ENCODE peak calls at places on chromosome 17, in seven cellular contexts. One of them, this sample, is unnamed.

GRCh38 chr17:42221886-42222745 is 27.8 kb upstream of the GHDC start:
- DNase-seq in effector memory CD8-positive, alpha-beta T cell: peak
- DNase-seq in uterus: no peak
- DNase-seq in HFFc6: peak
- DNase-seq in astrocyte of the spinal cord: peak
- DNase-seq in activated T-cell treated with anti-CD3 and anti-CD28 coated beads for 48 hours: peak
- DNase-seq in stimulated activated CD4-positive, alpha-beta T cell treated with anti-CD3 and anti-CD28 coated beads, Interleukin-2, amount 100 ng/mL, for 48 hours: peak
- DNase-seq in this sample: peak

GRCh38 chr17:59964455-59965328 is at the start of gene RNFT1:
- DNase-seq in effector memory CD8-positive, alpha-beta T cell: peak
- DNase-seq in uterus: peak
- DNase-seq in HFFc6: peak
- DNase-seq in astrocyte of the spinal cord: peak
- DNase-seq in activated T-cell treated with anti-CD3 and anti-CD28 coated beads for 48 hours: peak
- DNase-seq in stimulated activated CD4-positive, alpha-beta T cell treated with anti-CD3 and anti-CD28 coated beads, Interleukin-2, amount 100 ng/mL, for 48 hours: peak
- DNase-seq in this sample: peak

GRCh38 chr17:73624496-73624988 is 19.7 kb downstream of the SDK2 start:
- DNase-seq in effector memory CD8-positive, alpha-beta T cell: no peak
- DNase-seq in uterus: no peak
- DNase-seq in HFFc6: no peak
- DNase-seq in astrocyte of the spinal cord: no peak
- DNase-seq in activated T-cell treated with anti-CD3 and anti-CD28 coated beads for 48 hours: no peak
- DNase-seq in stimulated activated CD4-positive, alpha-beta T cell treated with anti-CD3 and anti-CD28 coated beads, Interleukin-2, amount 100 ng/mL, for 48 hours: no peak
- DNase-seq in this sample: no peak

GRCh38 chr17:75557075-75557851 is 30.3 kb upstream of the MYO15B start:
- DNase-seq in effector memory CD8-positive, alpha-beta T cell: no peak
- DNase-seq in uterus: peak
- DNase-seq in HFFc6: peak
- DNase-seq in astrocyte of the spinal cord: peak
- DNase-seq in activated T-cell treated with anti-CD3 and anti-CD28 coated beads for 48 hours: no peak
- DNase-seq in stimulated activated CD4-positive, alpha-beta T cell treated with anti-CD3 and anti-CD28 coated beads, Interleukin-2, amount 100 ng/mL, for 48 hours: no peak
- DNase-seq in this sample: peak

GRCh38 chr17:10737168-10737622 is 7.4 kb upstream of the TMEM220 start:
- DNase-seq in effector memory CD8-positive, alpha-beta T cell: no peak
- DNase-seq in uterus: peak
- DNase-seq in HFFc6: peak
- DNase-seq in astrocyte of the spinal cord: peak
- DNase-seq in activated T-cell treated with anti-CD3 and anti-CD28 coated beads for 48 hours: no peak
- DNase-seq in stimulated activated CD4-positive, alpha-beta T cell treated with anti-CD3 and anti-CD28 coated beads, Interleukin-2, amount 100 ng/mL, for 48 hours: peak
- DNase-seq in this sample: peak

GRCh38 chr17:50641339-50641725 is 6.7 kb downstream of the ABCC3 start:
- DNase-seq in effector memory CD8-positive, alpha-beta T cell: no peak
- DNase-seq in uterus: no peak
- DNase-seq in HFFc6: no peak
- DNase-seq in astrocyte of the spinal cord: no peak
- DNase-seq in activated T-cell treated with anti-CD3 and anti-CD28 coated beads for 48 hours: no peak
- DNase-seq in stimulated activated CD4-positive, alpha-beta T cell treated with anti-CD3 and anti-CD28 coated beads, Interleukin-2, amount 100 ng/mL, for 48 hours: no peak
- DNase-seq in this sample: no peak

GRCh38 chr17:57431415-57431814 is 175.1 kb downstream of the MSI2 start:
- DNase-seq in effector memory CD8-positive, alpha-beta T cell: no peak
- DNase-seq in uterus: no peak
- DNase-seq in HFFc6: no peak
- DNase-seq in astrocyte of the spinal cord: no peak
- DNase-seq in activated T-cell treated with anti-CD3 and anti-CD28 coated beads for 48 hours: no peak
- DNase-seq in stimulated activated CD4-positive, alpha-beta T cell treated with anti-CD3 and anti-CD28 coated beads, Interleukin-2, amount 100 ng/mL, for 48 hours: no peak
- DNase-seq in this sample: no peak

GRCh38 chr17:43360739-43361498 is 37.9 kb upstream of the ARL4D start:
- DNase-seq in effector memory CD8-positive, alpha-beta T cell: peak
- DNase-seq in uterus: peak
- DNase-seq in HFFc6: peak
- DNase-seq in astrocyte of the spinal cord: peak
- DNase-seq in activated T-cell treated with anti-CD3 and anti-CD28 coated beads for 48 hours: peak
- DNase-seq in stimulated activated CD4-positive, alpha-beta T cell treated with anti-CD3 and anti-CD28 coated beads, Interleukin-2, amount 100 ng/mL, for 48 hours: peak
- DNase-seq in this sample: peak

GRCh38 chr17:58756246-58757161 is 850 bp downstream of the PPM1E start:
- DNase-seq in effector memory CD8-positive, alpha-beta T cell: no peak
- DNase-seq in uterus: no peak
- DNase-seq in HFFc6: no peak
- DNase-seq in astrocyte of the spinal cord: no peak
- DNase-seq in activated T-cell treated with anti-CD3 and anti-CD28 coated beads for 48 hours: no peak
- DNase-seq in stimulated activated CD4-positive, alpha-beta T cell treated with anti-CD3 and anti-CD28 coated beads, Interleukin-2, amount 100 ng/mL, for 48 hours: no peak
- DNase-seq in this sample: peak

GRCh38 chr17:50076221-50076590 is 18.9 kb upstream of the PDK2 start:
- DNase-seq in effector memory CD8-positive, alpha-beta T cell: no peak
- DNase-seq in uterus: no peak
- DNase-seq in HFFc6: no peak
- DNase-seq in astrocyte of the spinal cord: no peak
- DNase-seq in activated T-cell treated with anti-CD3 and anti-CD28 coated beads for 48 hours: no peak
- DNase-seq in stimulated activated CD4-positive, alpha-beta T cell treated with anti-CD3 and anti-CD28 coated beads, Interleukin-2, amount 100 ng/mL, for 48 hours: no peak
- DNase-seq in this sample: no peak

GRCh38 chr17:64682261-64683181 is 20.4 kb upstream of the SMURF2 start:
- DNase-seq in effector memory CD8-positive, alpha-beta T cell: no peak
- DNase-seq in uterus: no peak
- DNase-seq in HFFc6: peak
- DNase-seq in astrocyte of the spinal cord: peak
- DNase-seq in activated T-cell treated with anti-CD3 and anti-CD28 coated beads for 48 hours: no peak
- DNase-seq in stimulated activated CD4-positive, alpha-beta T cell treated with anti-CD3 and anti-CD28 coated beads, Interleukin-2, amount 100 ng/mL, for 48 hours: no peak
- DNase-seq in this sample: no peak

GRCh38 chr17:50768348-50768761 is 1.0 kb upstream of the ANKRD40CL start:
- DNase-seq in effector memory CD8-positive, alpha-beta T cell: no peak
- DNase-seq in uterus: no peak
- DNase-seq in HFFc6: no peak
- DNase-seq in astrocyte of the spinal cord: no peak
- DNase-seq in activated T-cell treated with anti-CD3 and anti-CD28 coated beads for 48 hours: no peak
- DNase-seq in stimulated activated CD4-positive, alpha-beta T cell treated with anti-CD3 and anti-CD28 coated beads, Interleukin-2, amount 100 ng/mL, for 48 hours: no peak
- DNase-seq in this sample: no peak

GRCh38 chr17:78343433-78344201 is 16.3 kb downstream of the SOCS3 start:
- DNase-seq in effector memory CD8-positive, alpha-beta T cell: peak
- DNase-seq in uterus: no peak
- DNase-seq in HFFc6: no peak
- DNase-seq in astrocyte of the spinal cord: no peak
- DNase-seq in activated T-cell treated with anti-CD3 and anti-CD28 coated beads for 48 hours: no peak
- DNase-seq in stimulated activated CD4-positive, alpha-beta T cell treated with anti-CD3 and anti-CD28 coated beads, Interleukin-2, amount 100 ng/mL, for 48 hours: no peak
- DNase-seq in this sample: peak

GRCh38 chr17:66951605-66951953 is 12.9 kb upstream of the CACNG4 start:
- DNase-seq in effector memory CD8-positive, alpha-beta T cell: no peak
- DNase-seq in uterus: no peak
- DNase-seq in HFFc6: no peak
- DNase-seq in astrocyte of the spinal cord: no peak
- DNase-seq in activated T-cell treated with anti-CD3 and anti-CD28 coated beads for 48 hours: no peak
- DNase-seq in stimulated activated CD4-positive, alpha-beta T cell treated with anti-CD3 and anti-CD28 coated beads, Interleukin-2, amount 100 ng/mL, for 48 hours: no peak
- DNase-seq in this sample: no peak

GRCh38 chr17:38451840-38452529 is 23.7 kb downstream of the ARHGAP23 start:
- DNase-seq in effector memory CD8-positive, alpha-beta T cell: no peak
- DNase-seq in uterus: peak
- DNase-seq in HFFc6: peak
- DNase-seq in astrocyte of the spinal cord: peak
- DNase-seq in activated T-cell treated with anti-CD3 and anti-CD28 coated beads for 48 hours: no peak
- DNase-seq in stimulated activated CD4-positive, alpha-beta T cell treated with anti-CD3 and anti-CD28 coated beads, Interleukin-2, amount 100 ng/mL, for 48 hours: no peak
- DNase-seq in this sample: peak

GRCh38 chr17:80559688-80560290 is 15.2 kb downstream of the RPTOR start:
- DNase-seq in effector memory CD8-positive, alpha-beta T cell: no peak
- DNase-seq in uterus: no peak
- DNase-seq in HFFc6: peak
- DNase-seq in astrocyte of the spinal cord: peak
- DNase-seq in activated T-cell treated with anti-CD3 and anti-CD28 coated beads for 48 hours: no peak
- DNase-seq in stimulated activated CD4-positive, alpha-beta T cell treated with anti-CD3 and anti-CD28 coated beads, Interleukin-2, amount 100 ng/mL, for 48 hours: no peak
- DNase-seq in this sample: no peak